ENCODE peak calls at places on chromosomes 12 and 14, in eight cellular contexts. A is heart right ventricle; G is CD8-positive, alpha-beta T cell; U is ovary; W is body of pancreas; Z is IMR-90; C is stomach; Q is breast epithelium. H is an unnamed sample.

GRCh38 chr12:78088391-78088832 is 257.7 kb downstream of the NAV3 start:
- DNase-seq in U (no peak), Q (no peak), Z (peak; percentile 20), W (no peak), A (no peak), C (no peak), G (no peak), H (no peak)

GRCh38 chr12:121799842-121800693 is 3.7 kb upstream of the SETD1B start:
- DNase-seq in W (peak; percentile 88), U (peak; percentile 96), A (peak; percentile 92), Q (peak; percentile 90), C (peak; percentile 90), G (peak; percentile 87), Z (peak; percentile 84), H (peak; percentile 94)

GRCh38 chr12:68305278-68305677 is 26.9 kb downstream of the MDM1 start:
- DNase-seq in W (no peak), Z (no peak), C (no peak), Q (no peak), G (no peak), U (no peak), A (no peak), H (no peak)

GRCh38 chr12:75951399-75952228 is 80.0 kb downstream of the PHLDA1 start:
- DNase-seq in W (no peak), A (no peak), U (no peak), Q (no peak), Z (no peak), C (no peak), G (no peak), H (no peak)

GRCh38 chr12:44581642-44582242 is 294.4 kb downstream of the NELL2 start:
- DNase-seq in A (no peak), W (no peak), G (no peak), C (no peak), U (no peak), Z (no peak), Q (no peak), H (no peak)

GRCh38 chr12:70196732-70197361 is 46.4 kb upstream of the CNOT2 start:
- DNase-seq in A (no peak), U (no peak), Q (no peak), W (no peak), G (no peak), C (no peak), Z (no peak), H (no peak)

GRCh38 chr12:127245009-127245408 is 1022.0 kb upstream of the TMEM132C start:
- DNase-seq in W (no peak), C (peak; percentile 28), Z (peak; percentile 17), A (no peak), Q (no peak), U (no peak), G (no peak), H (no peak)

GRCh38 chr14:61480704-61481285 is 159.4 kb downstream of the PRKCH start:
- DNase-seq in A (no peak), Z (no peak), W (no peak), G (no peak), Q (no peak), C (no peak), U (no peak), H (no peak)

GRCh38 chr12:69623970-69624369 is 13.3 kb upstream of the LRRC10 start:
- DNase-seq in W (peak; percentile 89), Q (no peak), U (peak; percentile 45), Z (peak; percentile 13), C (peak; percentile 97), A (peak; percentile 76), G (no peak), H (no peak)

GRCh38 chr12:5856692-5857091 is 88.4 kb downstream of the ANO2 start:
- DNase-seq in Q (no peak), C (no peak), A (no peak), W (no peak), G (no peak), U (no peak), Z (no peak), H (no peak)

GRCh38 chr12:14403711-14404164 is 38.3 kb downstream of the ATF7IP start:
- DNase-seq in U (no peak), Q (no peak), A (no peak), W (no peak), G (no peak), Z (peak; percentile 82), C (no peak), H (peak; percentile 69)

GRCh38 chr12:115000038-115000437 is 316.1 kb upstream of the TBX3 start:
- DNase-seq in W (no peak), A (no peak), Q (no peak), G (no peak), Z (peak; percentile 54), C (no peak), U (no peak), H (no peak)

GRCh38 chr12:110546339-110546738 is 36.8 kb downstream of the PPTC7 start:
- DNase-seq in U (no peak), A (no peak), C (no peak), G (no peak), W (no peak), Q (no peak), Z (peak; percentile 94), H (no peak)

GRCh38 chr12:106071686-106072085 is 67.1 kb downstream of the NUAK1 start:
- DNase-seq in C (no peak), G (no peak), Q (no peak), A (no peak), W (no peak), U (no peak), Z (peak; percentile 56), H (no peak)

DNA sequence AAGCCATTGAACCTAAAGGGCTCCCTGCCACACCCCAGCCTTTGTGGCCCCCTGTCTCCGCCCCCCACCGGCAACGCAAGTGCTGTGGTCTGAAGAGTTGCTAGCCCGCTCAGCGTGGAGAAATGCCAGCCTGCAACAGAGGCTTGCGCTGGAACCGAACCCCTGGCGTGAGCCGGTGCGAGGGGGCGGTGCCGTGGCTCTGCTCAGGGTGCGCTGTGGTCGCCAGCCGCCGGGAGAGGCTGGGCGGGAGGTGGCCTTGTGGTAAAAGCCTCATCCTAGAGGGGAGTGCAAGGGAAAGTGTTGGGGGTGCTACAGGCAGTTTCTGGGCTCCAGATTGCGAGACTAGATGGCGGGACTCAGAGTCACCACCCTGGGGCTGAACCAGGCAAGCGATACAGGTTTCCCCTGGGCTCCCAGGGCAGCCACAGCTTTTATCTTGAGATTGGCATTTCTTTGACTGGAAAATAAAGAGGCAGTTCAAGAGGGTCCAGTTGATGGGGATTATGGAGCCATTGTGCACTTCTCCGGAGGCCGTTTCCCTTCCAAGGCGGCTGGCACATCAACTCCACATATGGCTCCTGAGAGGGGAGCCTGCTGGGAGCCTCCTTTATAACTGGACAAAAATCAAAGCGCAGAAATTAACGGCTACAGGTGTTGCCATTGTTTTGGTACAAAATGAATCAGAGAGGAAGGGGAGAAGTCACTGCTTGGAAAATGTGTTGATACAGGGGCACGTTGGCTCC is 2.3 kb downstream of the PLXNC1 start:
- DNase-seq in A (peak; percentile 22), U (peak; percentile 55), G (peak; percentile 65), W (peak; percentile 12), Q (no peak), Z (no peak), C (peak; percentile 31), H (no peak)
- H3K4me3 ChIP-seq in A (peak overlapping the region; percentile 66), U (peak overlapping the region; percentile 60), G (peak overlapping the region; percentile 61), W (no peak overlapping the region), Q (peak overlapping the region; percentile 83), Z (peak overlapping the region; percentile 6), C (peak overlapping the region; percentile 53), H (peak overlapping the region; percentile 65)

GRCh38 chr14:23377201-23377550 is 330 bp downstream of the CMTM5 start:
- DNase-seq in W (no peak), Q (no peak), G (no peak), Z (no peak), U (no peak), A (no peak), C (no peak), H (no peak)

GRCh38 chr14:23380197-23381016 is 3.6 kb downstream of the CMTM5 start:
- DNase-seq in Q (no peak), C (no peak), W (no peak), G (no peak), A (no peak), U (no peak), Z (no peak), H (no peak)

GRCh38 chr14:23379331-23380196 is 2.7 kb downstream of the CMTM5 start:
- DNase-seq in Q (peak; percentile 77), G (peak; percentile 81), W (peak; percentile 91), A (peak; percentile 65), C (peak; percentile 88), Z (peak; percentile 17), U (peak; percentile 28), H (no peak)

GRCh38 chr14:23377873-23378563 is 1.2 kb downstream of the CMTM5 start:
- DNase-seq in Q (no peak), A (no peak), W (no peak), G (no peak), U (no peak), C (no peak), Z (no peak), H (no peak)

GRCh38 chr14:23378612-23379220 is 1.9 kb downstream of the CMTM5 start:
- DNase-seq in W (no peak), Z (no peak), C (no peak), U (no peak), G (no peak), Q (no peak), A (no peak), H (no peak)
- H3K27ac ChIP-seq in W (no peak overlapping the region), Z (no peak overlapping the region), C (no peak overlapping the region), U (no peak overlapping the region), G (no peak overlapping the region), Q (no peak overlapping the region), A (no peak overlapping the region), H (no peak overlapping the region)

DNA sequence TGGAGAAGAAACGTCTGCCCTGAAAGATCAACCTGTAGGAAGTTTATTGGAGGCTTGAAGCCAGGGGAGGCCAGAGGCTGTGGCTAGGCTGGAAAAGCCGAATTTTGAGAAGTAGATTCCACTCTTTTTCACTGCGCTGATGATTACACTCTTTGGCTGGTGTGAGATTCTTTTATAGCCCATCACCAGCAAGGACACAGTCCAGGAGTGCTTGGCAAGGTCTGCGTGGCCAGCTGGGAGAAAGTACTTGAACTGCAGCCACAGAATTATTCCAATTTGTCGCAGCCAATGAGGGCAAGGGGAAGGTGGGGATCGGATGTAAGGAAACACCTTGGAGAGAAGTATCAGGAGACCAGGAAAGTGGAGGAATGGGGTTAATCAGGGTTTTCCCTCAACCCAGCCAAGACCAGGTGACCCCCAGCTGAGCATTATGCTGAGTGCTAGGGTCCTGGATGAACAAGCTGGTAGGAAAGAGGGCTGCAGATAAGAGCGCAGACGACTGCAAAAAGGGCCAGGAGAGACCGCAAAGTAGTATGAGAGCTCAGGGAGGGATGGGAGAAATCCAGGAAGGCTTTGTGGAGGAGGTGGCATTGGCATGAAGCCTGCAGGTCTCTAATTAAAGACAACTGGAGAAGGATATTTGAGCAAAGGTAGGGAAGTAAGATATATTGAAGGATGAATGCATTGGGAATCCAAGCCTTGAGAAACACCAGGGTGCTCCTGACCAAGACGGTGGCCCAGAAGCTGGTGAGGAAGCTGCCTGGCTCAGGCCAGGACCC is 44.7 kb downstream of the SYNE3 start:
- DNase-seq in Q (no peak), G (no peak), C (no peak), U (no peak), A (peak; percentile 57), Z (no peak), W (no peak), H (no peak)
- H3K4me3 ChIP-seq in Q (no peak overlapping the region), G (no peak overlapping the region), C (no peak overlapping the region), U (no peak overlapping the region), A (no peak overlapping the region), Z (no peak overlapping the region), W (no peak overlapping the region), H (no peak overlapping the region)

DNA sequence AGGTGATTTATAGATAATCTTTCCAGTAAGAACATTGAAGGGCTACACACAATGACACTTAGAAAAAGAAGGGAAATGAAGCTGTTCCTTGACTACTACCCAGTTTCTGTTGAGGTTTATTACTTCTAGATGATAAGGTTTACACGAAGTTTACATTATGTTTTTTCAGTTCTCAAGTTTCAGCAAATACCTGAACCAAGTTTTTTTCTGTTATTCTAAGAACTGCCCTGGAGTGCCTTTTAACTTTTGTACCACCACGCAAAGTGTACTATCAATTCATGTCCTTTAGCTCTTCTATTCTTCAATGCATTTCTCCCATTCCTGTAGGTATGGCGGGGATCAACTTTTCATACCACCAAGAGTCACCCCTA is 5.8 kb downstream of the FBXL14 start:
- DNase-seq in Z (no peak), G (no peak), A (no peak), U (no peak), W (no peak), C (no peak), Q (no peak), H (no peak)
- H3K27ac ChIP-seq in Z (no peak overlapping the region), G (no peak overlapping the region), A (peak overlapping the region; percentile 51), U (no peak overlapping the region), W (no peak overlapping the region), C (peak overlapping the region; percentile 74), Q (no peak overlapping the region), H (peak overlapping the region; percentile 53)